ENCODE peak calls at places on chromosomes 16 and 17, in six cellular contexts. W is CD4-positive, CD25-positive, alpha-beta regulatory T cell; Q is adrenal gland; Z is lower lobe of right lung; D is esophagus muscularis mucosa; J is heart right ventricle. E is an unnamed sample.
A peak's percentile ranks its signal among the peaks of the same experiment; 100 is the strongest.

GRCh38 chr17:1919206-1919605 is 89.4 kb downstream of the RPA1 start:
- DNase-seq in W (no peak), Q (no peak), Z (no peak), D (no peak), J (no peak), E (no peak)

GRCh38 chr17:34645636-34646035 is 66.3 kb downstream of the TMEM132E start:
- DNase-seq in W (no peak), Q (no peak), Z (peak; percentile 8), D (no peak), J (no peak), E (no peak)

GRCh38 chr17:66276328-66276937 is 26.0 kb upstream of the PRKCA start:
- DNase-seq in W (no peak), Q (no peak), Z (no peak), D (no peak), J (no peak), E (no peak)

GRCh38 chr17:68614718-68615117 is 13.6 kb upstream of the FAM20A start:
- DNase-seq in W (no peak), Q (no peak), Z (no peak), D (no peak), J (no peak), E (no peak)

GRCh38 chr17:4480929-4481898 is 17.5 kb upstream of the SPNS2 start:
- DNase-seq in W (peak; percentile 28), Q (no peak), Z (peak; percentile 57), D (no peak), J (no peak), E (no peak)

GRCh38 chr17:78358538-78359215 is 1.2 kb downstream of the SOCS3 start:
- DNase-seq in W (no peak), Q (peak; percentile 50), Z (peak; percentile 60), D (no peak), J (peak; percentile 34), E (no peak)

GRCh38 chr17:76074390-76075363 is at the start of gene GALR2:
- DNase-seq in W (no peak), Q (no peak), Z (no peak), D (no peak), J (no peak), E (peak; percentile 78)

GRCh38 chr17:66178642-66179041 is 13.3 kb downstream of the CEP112 start:
- DNase-seq in W (no peak), Q (no peak), Z (no peak), D (no peak), J (no peak), E (no peak)

GRCh38 chr16:72197556-72197955 is 25.6 kb upstream of the PMFBP1 start:
- DNase-seq in W (no peak), Q (no peak), Z (no peak), D (no peak), J (no peak), E (no peak)

GRCh38 chr16:24821129-24821528 is 24.6 kb upstream of the SLC5A11 start:
- DNase-seq in W (no peak), Q (no peak), Z (no peak), D (no peak), J (no peak), E (no peak)

GRCh38 chr17:62587554-62587953 is 39.9 kb upstream of the MRC2 start:
- DNase-seq in W (no peak), Q (no peak), Z (peak; percentile 60), D (no peak), J (no peak), E (no peak)

DNA sequence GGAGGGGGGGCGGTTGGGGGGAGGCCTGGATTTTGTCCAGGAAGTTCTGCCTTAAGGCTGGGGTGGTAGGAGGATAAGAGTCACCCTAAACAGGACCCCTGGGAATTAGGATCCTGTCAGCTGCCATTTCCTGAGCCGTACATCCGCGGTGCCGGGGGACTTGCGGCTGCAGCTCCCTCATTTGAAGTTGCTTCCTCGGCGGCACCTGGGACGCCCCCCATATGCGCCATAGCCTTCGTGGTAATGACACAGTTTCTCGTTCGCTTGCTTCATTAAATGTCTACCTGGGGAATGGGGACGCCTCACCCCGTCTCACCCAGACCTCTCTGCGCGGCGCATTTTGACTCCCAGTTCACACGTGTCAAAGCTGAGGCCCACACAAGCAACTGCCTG is 55.1 kb upstream of the PABPN1L start:
- DNase-seq in W (no peak), Q (no peak), Z (no peak), D (no peak), J (no peak), E (no peak)
- H3K27ac ChIP-seq in W (no peak overlapping the region), Q (peak overlapping the region; percentile 97), Z (peak overlapping the region; percentile 77), D (peak overlapping the region; percentile 71), J (peak overlapping the region; percentile 87), E (peak overlapping the region; percentile 58)

GRCh38 chr16:53356478-53357207 is 77.6 kb upstream of the RBL2 start:
- DNase-seq in W (no peak), Q (no peak), Z (no peak), D (peak; percentile 90), J (no peak), E (no peak)
- H3K4me1 ChIP-seq in W (no peaks in the 10 kb centered on the region), Q (no peaks in the 10 kb centered on the region), Z (no peaks in the 10 kb centered on the region), D (no peaks in the 10 kb centered on the region), J (no peaks in the 10 kb centered on the region), E (no peaks in the 10 kb centered on the region)

GRCh38 chr16:7342598-7342997 is 10.0 kb downstream of the RBFOX1 start:
- DNase-seq in W (no peak), Q (no peak), Z (no peak), D (no peak), J (no peak), E (no peak)
- H3K4me3 ChIP-seq in W (no peak overlapping the region), Q (no peak overlapping the region), Z (no peak overlapping the region), D (no peak overlapping the region), J (no peak overlapping the region), E (no peak overlapping the region)

DNA sequence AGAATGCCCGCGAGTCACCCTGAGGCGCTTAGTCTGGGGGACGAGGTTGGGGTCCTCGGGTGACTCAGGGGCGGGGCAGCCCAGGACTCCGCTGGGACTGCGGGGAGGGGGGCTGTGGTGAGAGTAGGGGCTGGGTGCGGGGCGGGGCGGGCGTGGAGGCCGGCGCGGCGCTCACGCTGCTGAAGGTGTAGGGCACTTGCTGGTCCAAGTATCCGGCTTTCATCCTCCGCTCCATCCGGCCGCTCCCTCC is 832 bp downstream of the ETV4 start:
- DNase-seq in W (peak; percentile 22), Q (no peak), Z (no peak), D (no peak), J (peak; percentile 29), E (peak; percentile 46)
- H3K27ac ChIP-seq in W (no peak overlapping the region), Q (no peak overlapping the region), Z (no peak overlapping the region), D (no peak overlapping the region), J (no peak overlapping the region), E (no peak overlapping the region)

E was measured in left lung.